ENCODE peak calls at places on chromosomes 2 and 18, in ten cellular contexts. X, B, H, O, N, Z, M, R, C and S are unnamed samples.

GRCh38 chr2:172864182-172864581 is 128.5 kb downstream of the RAPGEF4 start:
- DNase-seq in R (peak), C (no peak), B (peak), O (peak), H (peak), X (peak), M (peak), N (peak), Z (no peak), S (peak)

GRCh38 chr2:178448968-178449661 is 1.9 kb downstream of the PRKRA start:
- DNase-seq in M (no peak), B (no peak), N (no peak), C (no peak), X (no peak), O (no peak), Z (no peak), H (no peak), R (no peak), S (no peak)

GRCh38 chr18:3151379-3152264 is 68.1 kb downstream of the MYOM1 start:
- DNase-seq in N (peak), H (no peak), O (no peak), R (no peak), B (no peak), M (peak), Z (peak), X (no peak), C (no peak), S (no peak)

GRCh38 chr2:103138123-103138886 is 376.5 kb downstream of the TMEM182 start:
- DNase-seq in C (no peak), N (no peak), X (no peak), O (no peak), H (no peak), M (no peak), R (no peak), B (no peak), Z (no peak), S (no peak)

GRCh38 chr2:88250402-88250801 is 80.3 kb downstream of the THNSL2 start:
- DNase-seq in M (peak), R (no peak), O (no peak), Z (no peak), B (no peak), H (no peak), N (no peak), X (no peak), C (no peak), S (no peak)

GRCh38 chr2:80462654-80463053 is 158.1 kb upstream of the LRRTM1 start:
- DNase-seq in X (no peak), H (no peak), C (no peak), O (no peak), Z (no peak), R (no peak), M (no peak), N (no peak), B (no peak), S (no peak)

GRCh38 chr18:48151421-48152095 is 221.1 kb upstream of the SMAD2 start:
- DNase-seq in M (no peak), C (no peak), H (no peak), N (no peak), B (no peak), X (no peak), R (no peak), Z (no peak), O (no peak), S (peak)

GRCh38 chr2:241584446-241584845 is 25.9 kb downstream of the BOK start:
- DNase-seq in X (no peak), H (no peak), C (no peak), B (no peak), N (peak), Z (no peak), M (peak), O (no peak), R (no peak), S (no peak)

GRCh38 chr18:63518178-63519012 is 23.8 kb upstream of the SERPINB12 start:
- DNase-seq in H (no peak), C (no peak), X (peak), Z (peak), M (peak), O (peak), N (peak), R (no peak), B (peak), S (peak)

GRCh38 chr2:201273330-201273983 is 13.1 kb downstream of the CASP8 start:
- DNase-seq in N (no peak), X (no peak), C (no peak), B (no peak), H (no peak), Z (no peak), M (no peak), R (peak), O (no peak), S (no peak)

GRCh38 chr2:143807192-143807591 is 678.0 kb downstream of the ARHGAP15 start:
- DNase-seq in R (no peak), C (no peak), M (no peak), B (no peak), Z (no peak), H (no peak), N (no peak), O (no peak), X (no peak), S (no peak)

GRCh38 chr18:52313213-52313612 is 26.8 kb upstream of the DCC start:
- DNase-seq in H (no peak), M (no peak), Z (no peak), N (no peak), B (no peak), R (no peak), O (no peak), C (no peak), X (no peak), S (no peak)

GRCh38 chr2:25281581-25281980 is 60.1 kb downstream of the DNMT3A start:
- DNase-seq in C (no peak), R (no peak), O (peak), Z (no peak), H (no peak), N (no peak), M (no peak), X (no peak), B (no peak), S (no peak)

GRCh38 chr2:176080540-176081355 is 3.0 kb downstream of the EVX2 start:
- DNase-seq in B (peak), H (no peak), N (peak), C (no peak), R (no peak), Z (peak), M (no peak), O (no peak), X (no peak), S (peak)

GRCh38 chr2:203869610-203870042 is 2.1 kb downstream of the CTLA4 start:
- DNase-seq in C (no peak), Z (no peak), B (no peak), X (no peak), N (no peak), R (peak), M (no peak), O (no peak), H (no peak), S (no peak)

GRCh38 chr2:56084117-56084936 is 99.5 kb upstream of the CCDC85A start:
- DNase-seq in X (no peak), M (no peak), N (peak), Z (no peak), O (no peak), B (no peak), C (no peak), R (no peak), H (no peak), S (no peak)

GRCh38 chr2:223815186-223815883 is 22.0 kb downstream of the AP1S3 start:
- DNase-seq in H (no peak), X (no peak), N (peak), B (no peak), M (no peak), C (no peak), R (no peak), O (no peak), Z (peak), S (no peak)

GRCh38 chr2:25369876-25370275 is 28.2 kb upstream of the DNMT3A start:
- DNase-seq in X (no peak), H (no peak), C (peak), R (no peak), B (no peak), O (no peak), M (no peak), N (no peak), Z (no peak), S (no peak)

GRCh38 chr18:59446012-59446411 is 86.9 kb upstream of the LMAN1 start:
- DNase-seq in C (no peak), R (no peak), Z (no peak), N (no peak), H (no peak), B (no peak), M (no peak), O (no peak), X (no peak), S (no peak)

GRCh38 chr2:232460171-232460570 is 4.2 kb downstream of the ALPI start:
- DNase-seq in O (no peak), X (no peak), R (no peak), B (peak), C (peak), M (no peak), N (no peak), Z (no peak), H (no peak), S (no peak)

GRCh38 chr2:79219383-79219988 is 59.9 kb upstream of the REG3A start:
- DNase-seq in N (peak), O (no peak), R (no peak), H (no peak), M (peak), Z (peak), X (peak), B (no peak), C (no peak), S (peak)

GRCh38 chr2:94982661-94983060 is 42.8 kb upstream of the MAL start:
- DNase-seq in R (peak), X (no peak), N (no peak), H (no peak), Z (no peak), C (no peak), B (no peak), O (no peak), M (no peak), S (no peak)

GRCh38 chr2:26363323-26363722 is 16.7 kb upstream of the ADGRF3 start:
- DNase-seq in N (no peak), O (no peak), H (no peak), Z (no peak), B (no peak), R (no peak), C (no peak), X (no peak), M (no peak), S (no peak)

GRCh38 chr18:31278609-31279071 is 39.3 kb upstream of the DSG1 start:
- DNase-seq in H (no peak), C (no peak), Z (no peak), O (no peak), M (no peak), X (no peak), R (no peak), N (no peak), B (no peak), S (peak)

DNA sequence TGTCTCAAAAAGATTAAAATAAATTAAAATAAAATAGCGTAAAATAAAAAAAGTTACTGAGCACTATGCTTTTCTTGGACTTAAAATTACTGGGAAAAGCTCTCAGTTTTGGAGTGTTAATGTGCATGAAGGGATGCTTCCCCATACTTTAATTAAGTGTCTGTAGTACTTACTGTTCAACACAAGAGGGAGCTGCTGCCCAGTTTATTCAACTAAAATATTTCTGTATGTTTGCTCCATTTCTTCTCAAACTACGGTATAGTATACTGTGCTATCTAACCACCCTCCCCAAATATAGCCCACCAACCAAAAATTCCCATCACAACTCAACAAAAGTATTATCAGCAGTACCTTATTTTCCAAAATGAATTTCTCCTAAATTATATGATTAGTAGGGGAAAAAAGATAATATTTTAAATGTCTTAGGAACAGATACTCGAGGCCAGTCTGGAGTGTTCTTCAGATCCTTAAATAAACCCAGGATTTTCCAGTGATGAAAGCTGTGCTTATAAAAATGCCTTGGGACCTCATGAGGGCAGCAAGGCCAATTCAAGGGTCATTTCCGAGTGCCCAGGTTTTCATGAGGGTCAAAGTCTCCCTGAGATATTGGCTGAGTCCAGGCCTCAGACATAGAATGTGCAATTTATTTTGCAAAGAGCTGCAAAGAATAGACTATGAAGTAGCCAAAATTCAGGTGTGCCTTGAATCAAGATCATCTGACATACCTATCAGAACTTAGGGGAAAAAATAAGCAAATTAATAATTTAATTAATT is 64.1 kb downstream of the CHRNA1 start:
- DNase-seq in O (no peak), N (peak), X (no peak), C (no peak), Z (peak), M (peak), R (no peak), H (no peak), B (no peak), S (no peak)
- TF ChIP-seq EP300 in O (no peak), N (no peak), X (no peak), C (no peak), Z (no peak), M (no peak), R (no peak), H (no peak), B (no peak), S (no peak)

DNA sequence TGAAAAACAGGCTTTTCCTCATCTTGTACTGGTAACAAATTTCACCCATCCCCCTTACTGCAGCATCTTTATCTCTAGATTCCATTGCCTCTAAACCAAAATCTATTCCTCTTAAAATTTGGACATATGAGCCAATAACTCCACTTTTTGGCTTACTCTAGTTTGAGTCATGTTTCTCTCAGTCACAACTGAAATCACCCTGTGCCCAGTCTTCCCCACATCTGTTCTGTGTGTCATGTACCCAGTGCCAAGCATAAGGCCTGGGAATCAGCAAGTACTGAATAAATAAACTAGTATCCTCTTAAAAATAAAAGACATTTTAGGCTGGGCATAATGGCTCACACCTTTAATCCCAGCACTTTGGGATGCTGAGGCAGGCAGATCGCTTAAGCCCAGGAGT is 20.8 kb upstream of the CHN1 start:
- DNase-seq in R (no peak), B (no peak), N (no peak), X (no peak), M (no peak), C (no peak), Z (no peak), O (no peak), H (no peak), S (no peak)
- TF ChIP-seq EP300 in R (no peak), B (no peak), N (no peak), X (no peak), M (no peak), C (no peak), Z (no peak), O (no peak), H (no peak), S (no peak)

GRCh38 chr2:238121511-238122286 is 16.8 kb upstream of the KLHL30 start:
- DNase-seq in N (no peak), B (no peak), R (no peak), X (no peak), H (no peak), Z (no peak), M (no peak), O (no peak), C (no peak), S (no peak)

GRCh38 chr2:238123218-238123971 is 15.1 kb upstream of the KLHL30 start:
- DNase-seq in H (no peak), N (no peak), X (no peak), O (no peak), B (no peak), M (no peak), R (no peak), C (no peak), Z (no peak), S (no peak)

GRCh38 chr2:238122287-238123217 is 15.9 kb upstream of the KLHL30 start:
- DNase-seq in O (no peak), M (no peak), R (no peak), X (no peak), Z (no peak), C (no peak), N (no peak), B (no peak), H (no peak), S (no peak)

GRCh38 chr2:238119756-238120462 is 18.6 kb upstream of the KLHL30 start:
- DNase-seq in X (no peak), O (no peak), C (no peak), N (no peak), B (no peak), Z (no peak), M (no peak), H (no peak), R (no peak), S (no peak)

GRCh38 chr2:238120463-238121298 is 17.8 kb upstream of the KLHL30 start:
- DNase-seq in O (no peak), N (no peak), X (no peak), C (no peak), H (no peak), Z (no peak), B (no peak), M (no peak), R (no peak), S (no peak)
- TF ChIP-seq EP300 in O (no peak), N (no peak), X (no peak), C (no peak), H (no peak), Z (no peak), B (no peak), M (no peak), R (no peak), S (no peak)

DNA sequence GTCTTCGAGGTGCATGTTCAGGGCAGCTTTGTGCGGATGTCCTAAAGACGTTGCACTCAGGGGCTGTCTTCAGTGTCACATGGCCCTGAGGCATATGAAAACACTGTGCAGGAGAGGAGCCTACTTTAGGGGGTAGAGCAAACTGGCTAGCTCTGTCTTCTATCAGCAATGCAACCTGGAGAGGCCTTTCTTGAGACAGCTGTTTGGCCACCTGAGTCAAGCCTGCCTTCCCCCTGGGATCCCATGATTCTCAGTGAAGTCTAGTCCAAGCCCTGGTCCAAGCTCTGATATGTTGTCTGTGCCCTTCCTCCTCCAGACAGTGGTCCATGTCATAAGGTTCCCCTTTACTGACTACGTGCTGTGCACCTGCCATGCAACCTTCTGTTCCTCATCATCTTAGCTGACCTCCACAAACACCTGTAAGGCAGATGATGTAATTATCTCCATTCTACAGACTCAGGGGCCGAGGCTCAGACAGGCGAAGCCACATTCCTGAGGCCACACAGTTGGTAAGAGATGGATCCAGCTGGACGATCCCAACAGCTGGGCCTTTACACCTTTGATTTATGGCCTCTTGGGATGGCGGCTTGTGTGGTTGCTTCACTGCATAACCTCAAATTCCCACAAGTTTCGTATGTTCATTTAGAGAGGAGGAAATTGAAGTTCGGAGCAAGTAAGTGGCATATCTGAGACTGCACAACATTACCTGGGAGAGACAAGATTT is 109.9 kb downstream of the COPS8 start:
- DNase-seq in R (peak), Z (no peak), N (no peak), O (no peak), H (no peak), X (no peak), B (peak), C (no peak), M (no peak), S (no peak)
- TF ChIP-seq EP300 in R (no peak), Z (no peak), N (no peak), O (no peak), H (no peak), X (no peak), B (no peak), C (no peak), M (no peak), S (no peak)

GRCh38 chr2:96353032-96353561 is 17.5 kb downstream of the NCAPH start:
- DNase-seq in N (no peak), Z (peak), C (no peak), H (no peak), R (no peak), B (no peak), O (peak), M (peak), X (no peak), S (no peak)
- TF ChIP-seq EP300 in N (no peak), Z (no peak), C (no peak), H (no peak), R (no peak), B (no peak), O (no peak), M (no peak), X (no peak), S (no peak)